ENCODE peak calls at places on chromosomes 16 and 17, in four cellular contexts. C is RWPE1, I is DMS79, Z is astrocyte of the cerebellum. G is an unnamed sample.

GRCh38 chr17:76138234-76138895 is 2.7 kb downstream of the FOXJ1 start:
- DNase-seq in C (no peak), I (peak), Z (no peak), G (no peak)

GRCh38 chr17:76683011-76683755 is 27.6 kb downstream of the MXRA7 start:
- DNase-seq in C (no peak), I (no peak), Z (no peak), G (no peak)

GRCh38 chr17:18993876-18994275 is 10.7 kb downstream of the FAM83G start:
- DNase-seq in C (no peak), I (no peak), Z (no peak), G (no peak)

GRCh38 chr16:12458591-12459400 is 344.9 kb downstream of the CPPED1 start:
- DNase-seq in C (no peak), I (no peak), Z (no peak), G (no peak)

GRCh38 chr16:67676516-67676915 is 9.9 kb downstream of the C16orf86 start:
- DNase-seq in C (no peak), I (no peak), Z (no peak), G (no peak)

GRCh38 chr17:82914375-82914774 is 74.6 kb upstream of the ZNF750 start:
- DNase-seq in C (peak), I (no peak), Z (no peak), G (no peak)

GRCh38 chr16:64397945-64398508 is 723.8 kb downstream of the CDH11 start:
- DNase-seq in C (no peak), I (no peak), Z (no peak), G (no peak)

GRCh38 chr17:31627960-31628359 is 231.1 kb downstream of the COPRS start:
- DNase-seq in C (no peak), I (no peak), Z (peak), G (no peak)

GRCh38 chr17:67708378-67708777 is 9.4 kb upstream of the NOL11 start:
- DNase-seq in C (no peak), I (no peak), Z (no peak), G (no peak)

GRCh38 chr17:63136381-63137012 is 170.5 kb downstream of the TANC2 start:
- DNase-seq in C (no peak), I (no peak), Z (no peak), G (no peak)

GRCh38 chr17:62723842-62724241 is 84.3 kb downstream of the MARCHF10 start:
- DNase-seq in C (no peak), I (no peak), Z (no peak), G (no peak)

GRCh38 chr16:15618392-15618791 is 24.6 kb downstream of the MARF1 start:
- DNase-seq in C (no peak), I (no peak), Z (no peak), G (no peak)

GRCh38 chr17:4560837-4561241 is 462 bp upstream of the GGT6 start:
- DNase-seq in C (no peak), I (no peak), Z (no peak), G (no peak)

GRCh38 chr16:79542196-79542859 is 58.2 kb downstream of the MAF start:
- DNase-seq in C (no peak), I (no peak), Z (no peak), G (no peak)

GRCh38 chr16:86676216-86676800 is 98.0 kb downstream of the FOXL1 start:
- DNase-seq in C (peak), I (no peak), Z (no peak), G (no peak)

GRCh38 chr16:72428611-72429376 is 256.8 kb upstream of the PMFBP1 start:
- DNase-seq in C (no peak), I (no peak), Z (no peak), G (no peak)

GRCh38 chr16:64627781-64628180 is 494.1 kb downstream of the CDH11 start:
- DNase-seq in C (no peak), I (no peak), Z (no peak), G (no peak)

GRCh38 chr17:52148288-52148968 is 10.1 kb downstream of the CA10 start:
- DNase-seq in C (no peak), I (no peak), Z (no peak), G (no peak)

GRCh38 chr16:67287960-67288359 is 8.6 kb downstream of the PLEKHG4 start:
- DNase-seq in C (no peak), I (no peak), Z (no peak), G (no peak)

GRCh38 chr16:54061454-54061853 is 225.1 kb downstream of the IRX3 start:
- DNase-seq in C (no peak), I (no peak), Z (no peak), G (no peak)